ENCODE peak calls at places on chromosomes 7 and 10, in nine cellular contexts. D is cardiac fibroblast, W is MCF 10A, T is neural progenitor cell, B is progenitor cell of endocrine pancreas, L is astrocyte of the cerebellum, G is GM20000, E is foreskin fibroblast, H is nephron progenitor cell. V is an unnamed sample.
A peak's percentile ranks its signal among the peaks of the same experiment; 100 is the strongest.

GRCh38 chr7:82700739-82701138 is 257.2 kb upstream of the CACNA2D1 start:
- DNase-seq in T (no peak), E (no peak), D (no peak), W (no peak), H (no peak), G (no peak), B (no peak), L (no peak), V (peak; percentile 59)

GRCh38 chr7:24860611-24861010 is 103.3 kb upstream of the GSDME start:
- DNase-seq in D (no peak), T (no peak), L (no peak), H (no peak), G (no peak), B (no peak), W (no peak), E (no peak), V (no peak)

GRCh38 chr7:72213769-72214168 is 198.4 kb downstream of the CALN1 start:
- DNase-seq in L (no peak), T (no peak), E (no peak), D (no peak), H (no peak), B (no peak), W (no peak), G (no peak), V (no peak)

GRCh38 chr10:28577506-28577905 is 44.6 kb downstream of the WAC start:
- DNase-seq in E (no peak), G (no peak), D (no peak), W (no peak), H (no peak), T (no peak), L (no peak), B (no peak), V (no peak)

GRCh38 chr10:77533887-77534278 is 103.7 kb downstream of the KCNMA1 start:
- DNase-seq in W (peak; percentile 52), L (no peak), B (no peak), T (no peak), G (no peak), E (peak; percentile 49), D (no peak), H (no peak), V (no peak)

GRCh38 chr10:80173441-80173840 is 31.9 kb downstream of the ANXA11 start:
- DNase-seq in D (no peak), G (no peak), L (no peak), B (no peak), E (no peak), W (no peak), T (no peak), H (no peak), V (no peak)

GRCh38 chr7:81822811-81823210 is 53.0 kb upstream of the HGF start:
- DNase-seq in E (no peak), D (no peak), W (no peak), L (no peak), G (no peak), H (no peak), B (no peak), T (no peak), V (no peak)

GRCh38 chr7:45215611-45216062 is 58.0 kb downstream of the RAMP3 start:
- DNase-seq in T (no peak), G (no peak), D (no peak), B (no peak), W (no peak), E (no peak), H (no peak), L (no peak), V (peak; percentile 67)

GRCh38 chr7:100539436-100540006 is 518 bp downstream of the AGFG2 start:
- DNase-seq in D (no peak), E (no peak), H (no peak), G (no peak), B (no peak), L (no peak), W (no peak), T (peak; percentile 51), V (peak; percentile 45)

GRCh38 chr10:29244978-29245377 is 43.9 kb upstream of the LYZL1 start:
- DNase-seq in E (no peak), D (no peak), W (no peak), G (no peak), H (no peak), L (no peak), T (no peak), B (no peak), V (no peak)

GRCh38 chr10:114520453-114520852 is 116.2 kb upstream of the AFAP1L2 start:
- DNase-seq in G (no peak), L (no peak), E (peak; percentile 85), W (peak; percentile 93), B (no peak), H (no peak), T (no peak), D (peak; percentile 85), V (no peak)

GRCh38 chr10:133388973-133389818 is 4.8 kb upstream of the MTG1 start:
- DNase-seq in T (no peak), G (peak; percentile 90), B (no peak), L (no peak), W (no peak), H (no peak), E (no peak), D (no peak), V (no peak)
- TF ChIP-seq CTCF in T (no peak), G (no peak), B (no peak), L (no peak), W (no peak), H (no peak), E (no peak), D (no peak), V (no peak)

DNA sequence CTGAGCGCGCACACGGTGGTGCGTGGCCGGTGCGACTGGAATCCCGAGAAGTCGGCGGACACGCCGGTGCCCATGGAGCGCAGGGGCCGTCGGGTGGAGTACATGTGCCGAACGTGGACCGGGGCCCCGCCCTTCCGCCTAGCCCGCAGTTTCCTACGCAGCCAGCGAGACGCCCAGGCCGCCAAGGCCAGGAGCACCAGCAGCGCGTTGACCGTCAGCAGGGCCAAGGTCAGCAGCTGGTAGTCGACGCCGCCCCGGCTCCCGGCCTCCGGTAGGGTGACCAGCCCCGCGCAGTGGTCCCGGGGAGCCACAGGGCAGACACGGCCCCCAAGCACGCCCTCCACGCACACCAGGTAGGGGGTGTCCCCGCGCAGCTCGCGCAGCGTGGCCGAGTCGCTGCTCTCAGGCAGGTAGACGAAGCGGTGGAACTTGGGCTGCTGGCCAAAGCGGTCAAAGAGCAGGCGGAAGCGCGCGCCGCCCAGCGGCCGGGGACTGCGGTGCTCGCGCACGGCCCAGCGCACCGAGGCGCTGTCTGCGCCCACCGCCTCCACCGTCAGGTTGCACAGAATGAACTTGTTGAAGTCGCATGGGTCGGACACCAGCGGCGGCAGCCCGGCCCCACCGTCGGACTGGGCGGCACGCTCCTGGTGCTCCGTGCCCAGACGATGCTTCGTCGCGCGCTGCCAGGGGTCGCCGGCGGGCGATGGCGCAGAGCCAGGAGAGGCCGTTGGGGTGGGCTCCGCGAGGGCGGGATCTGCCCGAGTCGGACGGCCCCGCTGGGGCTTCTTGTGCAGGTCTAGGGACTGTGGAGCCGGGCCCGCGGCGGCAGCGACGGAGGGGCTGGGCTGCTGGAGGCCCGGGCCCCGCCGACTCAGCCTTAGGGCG is 2.2 kb downstream of the TRIL start:
- DNase-seq in H (peak; percentile 81), L (no peak), G (peak; percentile 68), T (peak; percentile 90), E (peak; percentile 54), W (peak; percentile 50), D (peak; percentile 37), B (peak; percentile 72), V (peak; percentile 86)
- TF ChIP-seq CTCF in H (peak; percentile 37), L (peak; percentile 74), G (peak; percentile 31), T (peak; percentile 65), E (peak; percentile 47), W (peak; percentile 53), D (peak; percentile 41), B (peak; percentile 72), V (peak; percentile 75)

DNA sequence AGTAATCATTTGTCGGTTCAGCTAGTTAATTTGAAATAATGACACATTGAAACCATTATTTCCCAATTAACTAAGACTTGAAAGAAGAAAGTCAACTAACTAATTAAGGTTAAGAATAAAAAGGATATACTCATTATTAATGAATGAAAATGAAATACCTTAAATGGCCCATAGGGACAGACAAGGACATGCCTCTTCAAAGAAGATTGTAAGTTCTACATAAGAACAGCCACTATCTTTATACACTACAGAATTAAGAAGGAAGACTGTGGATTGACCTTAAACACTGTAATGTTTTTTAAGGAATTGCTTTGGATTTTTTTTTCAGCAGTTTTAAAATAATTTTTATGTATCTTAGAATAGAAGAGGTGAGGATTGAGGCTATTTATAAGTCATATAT is 60.7 kb downstream of the CSTF2T start:
- DNase-seq in D (no peak), L (no peak), W (no peak), T (no peak), G (no peak), E (no peak), H (no peak), B (no peak), V (no peak)
- TF ChIP-seq CTCF in D (peak; percentile 18), L (no peak), W (no peak), T (no peak), G (no peak), E (no peak), H (no peak), B (no peak), V (peak; percentile 28)

GRCh38 chr10:22426653-22427052 is 81.4 kb downstream of the SPAG6 start:
- DNase-seq in W (no peak), L (no peak), D (no peak), B (no peak), E (no peak), T (no peak), H (no peak), G (no peak), V (no peak)

GRCh38 chr10:22415072-22415471 is 69.8 kb downstream of the SPAG6 start:
- DNase-seq in L (no peak), W (no peak), G (no peak), B (no peak), H (no peak), T (no peak), E (no peak), D (no peak), V (no peak)

GRCh38 chr10:22417736-22418268 is 72.5 kb downstream of the SPAG6 start:
- DNase-seq in H (no peak), L (no peak), B (no peak), G (no peak), D (no peak), E (no peak), T (no peak), W (no peak), V (no peak)

GRCh38 chr10:22420787-22421517 is 75.7 kb downstream of the SPAG6 start:
- DNase-seq in L (no peak), H (no peak), D (peak; percentile 61), T (no peak), B (no peak), E (peak; percentile 33), G (peak; percentile 37), W (peak; percentile 27), V (no peak)
- TF ChIP-seq CTCF in L (peak; percentile 14), H (no peak), D (no peak), T (no peak), B (no peak), E (no peak), G (no peak), W (no peak), V (no peak)